ENCODE peak calls at places on chromosomes 1 and 21, in eight cellular contexts. One of them, this sample, is unnamed.

GRCh38 chr1:14366361-14367018 is 232.0 kb upstream of the KAZN start:
- DNase-seq in AG09309: no peak
- DNase-seq in right lobe of liver: no peak
- DNase-seq in uterus: no peak
- DNase-seq in GM23338: peak
- DNase-seq in fibroblast of the aortic adventitia: peak
- DNase-seq in GM12878: no peak
- DNase-seq in neural crest cell: peak
- DNase-seq in this sample: no peak

GRCh38 chr1:16430598-16430997 is 6.6 kb downstream of the SPATA21 start:
- DNase-seq in fibroblast of the aortic adventitia: no peak
- DNase-seq in right lobe of liver: no peak
- DNase-seq in GM23338: peak
- DNase-seq in uterus: no peak
- DNase-seq in neural crest cell: no peak
- DNase-seq in GM12878: no peak
- DNase-seq in AG09309: no peak
- DNase-seq in this sample: no peak

GRCh38 chr1:40421694-40422384 is 28.4 kb upstream of the ZFP69B start:
- DNase-seq in uterus: peak
- DNase-seq in AG09309: no peak
- DNase-seq in fibroblast of the aortic adventitia: peak
- DNase-seq in GM23338: no peak
- DNase-seq in right lobe of liver: peak
- DNase-seq in neural crest cell: no peak
- DNase-seq in GM12878: no peak
- DNase-seq in this sample: no peak

GRCh38 chr1:69492286-69492685 is 75.4 kb upstream of the LRRC7 start:
- DNase-seq in fibroblast of the aortic adventitia: no peak
- DNase-seq in GM12878: no peak
- DNase-seq in right lobe of liver: no peak
- DNase-seq in neural crest cell: no peak
- DNase-seq in uterus: no peak
- DNase-seq in AG09309: no peak
- DNase-seq in GM23338: no peak
- DNase-seq in this sample: no peak

GRCh38 chr21:42155045-42155855 is 63.7 kb upstream of the ABCG1 start:
- DNase-seq in uterus: no peak
- DNase-seq in GM23338: no peak
- DNase-seq in neural crest cell: no peak
- DNase-seq in fibroblast of the aortic adventitia: no peak
- DNase-seq in right lobe of liver: no peak
- DNase-seq in GM12878: no peak
- DNase-seq in AG09309: no peak
- DNase-seq in this sample: no peak

GRCh38 chr1:10966233-10966632 is 46.2 kb upstream of the TARDBP start:
- DNase-seq in fibroblast of the aortic adventitia: no peak
- DNase-seq in right lobe of liver: no peak
- DNase-seq in GM23338: no peak
- DNase-seq in uterus: no peak
- DNase-seq in AG09309: no peak
- DNase-seq in neural crest cell: no peak
- DNase-seq in GM12878: no peak
- DNase-seq in this sample: no peak

GRCh38 chr1:156938813-156939212 is 18.4 kb downstream of the LRRC71 start:
- DNase-seq in neural crest cell: no peak
- DNase-seq in AG09309: no peak
- DNase-seq in right lobe of liver: no peak
- DNase-seq in fibroblast of the aortic adventitia: no peak
- DNase-seq in GM12878: no peak
- DNase-seq in GM23338: no peak
- DNase-seq in uterus: no peak
- DNase-seq in this sample: no peak

GRCh38 chr1:55235722-55236121 is 20.6 kb upstream of the USP24 start:
- DNase-seq in fibroblast of the aortic adventitia: peak
- DNase-seq in GM23338: no peak
- DNase-seq in neural crest cell: no peak
- DNase-seq in uterus: no peak
- DNase-seq in GM12878: no peak
- DNase-seq in AG09309: peak
- DNase-seq in right lobe of liver: no peak
- DNase-seq in this sample: no peak

GRCh38 chr1:109314805-109315204 is 8.0 kb upstream of the MYBPHL start:
- DNase-seq in GM23338: no peak
- DNase-seq in AG09309: no peak
- DNase-seq in uterus: no peak
- DNase-seq in right lobe of liver: no peak
- DNase-seq in GM12878: no peak
- DNase-seq in neural crest cell: no peak
- DNase-seq in fibroblast of the aortic adventitia: peak
- DNase-seq in this sample: no peak

GRCh38 chr1:154182342-154183044 is 9.4 kb downstream of the TPM3 start:
- DNase-seq in GM23338: peak
- DNase-seq in fibroblast of the aortic adventitia: peak
- DNase-seq in right lobe of liver: peak
- DNase-seq in AG09309: no peak
- DNase-seq in neural crest cell: peak
- DNase-seq in uterus: peak
- DNase-seq in GM12878: peak
- DNase-seq in this sample: peak

GRCh38 chr21:27240901-27241300 is 274.0 kb upstream of the ADAMTS5 start:
- DNase-seq in AG09309: no peak
- DNase-seq in fibroblast of the aortic adventitia: peak
- DNase-seq in uterus: no peak
- DNase-seq in GM23338: no peak
- DNase-seq in right lobe of liver: no peak
- DNase-seq in GM12878: no peak
- DNase-seq in neural crest cell: no peak
- DNase-seq in this sample: no peak

GRCh38 chr1:107767156-107767582 is 197.8 kb downstream of the VAV3 start:
- DNase-seq in uterus: no peak
- DNase-seq in GM23338: no peak
- DNase-seq in right lobe of liver: no peak
- DNase-seq in neural crest cell: no peak
- DNase-seq in GM12878: no peak
- DNase-seq in AG09309: no peak
- DNase-seq in fibroblast of the aortic adventitia: no peak
- DNase-seq in this sample: no peak

GRCh38 chr21:46636550-46637289 is 1.2 kb downstream of the PRMT2 start:
- DNase-seq in GM12878: no peak
- DNase-seq in neural crest cell: no peak
- DNase-seq in AG09309: no peak
- DNase-seq in fibroblast of the aortic adventitia: no peak
- DNase-seq in GM23338: no peak
- DNase-seq in right lobe of liver: no peak
- DNase-seq in uterus: no peak
- DNase-seq in this sample: no peak

GRCh38 chr21:46634966-46635323 is 529 bp upstream of the PRMT2 start:
- DNase-seq in neural crest cell: no peak
- DNase-seq in GM12878: peak
- DNase-seq in right lobe of liver: peak
- DNase-seq in AG09309: peak
- DNase-seq in GM23338: peak
- DNase-seq in uterus: peak
- DNase-seq in fibroblast of the aortic adventitia: peak
- DNase-seq in this sample: no peak

GRCh38 chr21:46634427-46634826 is 1.0 kb upstream of the PRMT2 start:
- DNase-seq in GM12878: no peak
- DNase-seq in uterus: no peak
- DNase-seq in right lobe of liver: no peak
- DNase-seq in neural crest cell: no peak
- DNase-seq in GM23338: no peak
- DNase-seq in AG09309: no peak
- DNase-seq in fibroblast of the aortic adventitia: no peak
- DNase-seq in this sample: no peak

GRCh38 chr21:46636181-46636512 is 673 bp downstream of the PRMT2 start:
- DNase-seq in neural crest cell: no peak
- DNase-seq in GM12878: no peak
- DNase-seq in fibroblast of the aortic adventitia: no peak
- DNase-seq in uterus: no peak
- DNase-seq in AG09309: no peak
- DNase-seq in right lobe of liver: no peak
- DNase-seq in GM23338: no peak
- DNase-seq in this sample: no peak

DNA sequence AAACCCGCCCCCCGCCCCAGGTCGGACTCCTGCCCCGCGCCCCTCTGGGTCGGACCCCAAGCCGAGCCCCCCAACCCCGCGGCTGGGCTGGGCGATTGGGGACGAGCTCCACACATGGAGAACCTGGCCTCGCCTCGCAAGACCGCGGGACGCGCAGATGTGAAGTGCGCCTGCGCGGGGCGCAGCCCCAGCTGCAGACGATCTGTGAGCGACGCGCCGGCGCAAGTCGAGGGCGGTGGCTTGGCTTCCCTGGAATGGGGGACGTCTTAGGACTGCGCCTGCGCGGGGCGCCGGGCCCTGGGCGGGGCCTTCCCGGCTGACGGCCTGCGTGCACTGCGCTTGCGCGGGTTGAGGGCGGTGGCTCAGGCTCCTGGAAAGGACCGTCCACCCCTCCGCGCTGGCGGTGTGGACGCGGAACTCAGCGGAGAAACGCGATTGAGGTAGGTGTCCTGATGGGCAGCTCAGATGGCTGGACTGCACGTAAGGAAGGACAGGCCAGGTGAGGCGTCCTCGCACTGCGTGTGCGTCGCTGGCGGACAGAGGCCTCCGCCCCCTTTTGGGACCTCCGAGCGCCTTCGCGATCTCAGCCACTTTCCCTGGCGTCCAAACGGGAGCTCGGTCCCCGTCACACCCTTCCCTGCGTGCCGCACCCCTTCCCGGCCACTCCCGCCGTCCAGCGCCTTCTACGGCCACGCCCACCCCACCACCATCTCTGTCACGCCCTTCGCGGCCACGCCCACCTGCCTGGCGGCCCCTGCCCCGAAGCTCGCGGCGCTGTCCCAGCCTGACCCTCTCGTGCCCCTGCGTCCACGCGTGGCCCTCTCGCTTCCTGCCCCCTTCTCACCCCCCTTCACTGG is at the start of gene PRMT2:
- DNase-seq in AG09309: peak
- DNase-seq in fibroblast of the aortic adventitia: peak
- DNase-seq in GM23338: peak
- DNase-seq in GM12878: peak
- DNase-seq in uterus: peak
- DNase-seq in right lobe of liver: peak
- DNase-seq in neural crest cell: peak
- DNase-seq in this sample: peak
- TF ChIP-seq CTCF in AG09309: no peak
- TF ChIP-seq CTCF in fibroblast of the aortic adventitia: no peak
- TF ChIP-seq CTCF in GM23338: no peak
- TF ChIP-seq CTCF in GM12878: no peak
- TF ChIP-seq CTCF in uterus: no peak
- TF ChIP-seq CTCF in right lobe of liver: no peak
- TF ChIP-seq CTCF in neural crest cell: no peak
- TF ChIP-seq CTCF in this sample: no peak

GRCh38 chr21:43854773-43855633 is 10.0 kb upstream of the AGPAT3 start:
- DNase-seq in fibroblast of the aortic adventitia: no peak
- DNase-seq in uterus: no peak
- DNase-seq in right lobe of liver: peak
- DNase-seq in GM12878: peak
- DNase-seq in AG09309: no peak
- DNase-seq in GM23338: no peak
- DNase-seq in neural crest cell: no peak
- DNase-seq in this sample: no peak
- TF ChIP-seq CTCF in fibroblast of the aortic adventitia: no peak
- TF ChIP-seq CTCF in uterus: no peak
- TF ChIP-seq CTCF in right lobe of liver: no peak
- TF ChIP-seq CTCF in GM12878: no peak
- TF ChIP-seq CTCF in AG09309: no peak
- TF ChIP-seq CTCF in GM23338: no peak
- TF ChIP-seq CTCF in neural crest cell: no peak
- TF ChIP-seq CTCF in this sample: no peak

GRCh38 chr1:81113688-81114087 is 687.0 kb upstream of the ADGRL2 start:
- DNase-seq in GM12878: no peak
- DNase-seq in uterus: no peak
- DNase-seq in GM23338: no peak
- DNase-seq in right lobe of liver: no peak
- DNase-seq in AG09309: peak
- DNase-seq in neural crest cell: no peak
- DNase-seq in fibroblast of the aortic adventitia: peak
- DNase-seq in this sample: no peak

GRCh38 chr1:81118550-81118949 is 682.2 kb upstream of the ADGRL2 start:
- DNase-seq in GM12878: no peak
- DNase-seq in fibroblast of the aortic adventitia: peak
- DNase-seq in uterus: no peak
- DNase-seq in right lobe of liver: no peak
- DNase-seq in GM23338: no peak
- DNase-seq in AG09309: no peak
- DNase-seq in neural crest cell: no peak
- DNase-seq in this sample: no peak

GRCh38 chr1:81115422-81115821 is 685.3 kb upstream of the ADGRL2 start:
- DNase-seq in GM12878: no peak
- DNase-seq in GM23338: peak
- DNase-seq in neural crest cell: no peak
- DNase-seq in AG09309: no peak
- DNase-seq in fibroblast of the aortic adventitia: no peak
- DNase-seq in right lobe of liver: no peak
- DNase-seq in uterus: no peak
- DNase-seq in this sample: no peak

GRCh38 chr1:81111818-81112217 is 688.9 kb upstream of the ADGRL2 start:
- DNase-seq in fibroblast of the aortic adventitia: peak
- DNase-seq in uterus: no peak
- DNase-seq in GM23338: no peak
- DNase-seq in GM12878: no peak
- DNase-seq in right lobe of liver: no peak
- DNase-seq in neural crest cell: no peak
- DNase-seq in AG09309: no peak
- DNase-seq in this sample: no peak

GRCh38 chr1:81114191-81114590 is 686.5 kb upstream of the ADGRL2 start:
- DNase-seq in GM23338: peak
- DNase-seq in GM12878: no peak
- DNase-seq in uterus: no peak
- DNase-seq in AG09309: no peak
- DNase-seq in right lobe of liver: no peak
- DNase-seq in fibroblast of the aortic adventitia: peak
- DNase-seq in neural crest cell: no peak
- DNase-seq in this sample: no peak
- TF ChIP-seq CTCF in GM23338: peak
- TF ChIP-seq CTCF in GM12878: peak
- TF ChIP-seq CTCF in uterus: no peak
- TF ChIP-seq CTCF in AG09309: no peak
- TF ChIP-seq CTCF in right lobe of liver: no peak
- TF ChIP-seq CTCF in fibroblast of the aortic adventitia: no peak
- TF ChIP-seq CTCF in neural crest cell: no peak
- TF ChIP-seq CTCF in this sample: no peak

DNA sequence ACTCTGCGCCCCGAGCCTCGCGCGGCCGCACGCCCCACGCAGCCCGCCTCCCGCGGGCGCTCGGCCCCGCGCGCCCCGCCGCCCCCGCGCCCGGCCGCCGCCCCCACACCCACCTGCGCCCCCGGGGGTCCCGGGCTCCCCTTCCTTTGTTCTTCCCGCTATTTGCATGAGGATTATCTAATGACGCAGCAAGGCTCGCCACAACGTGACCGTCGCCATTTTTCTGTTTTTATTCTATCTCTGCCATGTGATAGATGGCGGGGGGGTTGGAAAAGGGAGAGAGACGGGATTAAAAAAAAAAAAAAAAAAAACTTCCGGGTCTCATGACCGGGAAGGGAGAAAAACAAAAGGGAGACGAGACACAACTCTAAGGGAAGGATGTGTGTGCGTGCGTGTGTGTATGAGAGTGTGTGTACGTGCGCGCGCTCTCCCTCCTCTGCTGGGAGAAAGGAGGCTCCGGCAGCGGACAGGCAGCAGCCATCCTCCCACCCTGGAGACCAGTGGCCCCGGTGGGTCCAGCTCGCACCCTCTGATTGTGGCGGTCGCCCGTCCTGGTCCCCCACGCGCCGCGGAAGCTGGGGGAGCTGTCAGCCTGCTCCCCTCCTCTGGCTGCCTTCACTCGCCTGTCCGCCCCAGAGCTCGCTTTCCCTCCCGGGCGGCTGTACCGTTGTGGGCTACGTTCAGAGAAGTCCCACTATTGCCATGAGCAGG is 80.4 kb upstream of the AK4 start:
- DNase-seq in GM23338: peak
- DNase-seq in right lobe of liver: peak
- DNase-seq in AG09309: peak
- DNase-seq in neural crest cell: peak
- DNase-seq in fibroblast of the aortic adventitia: peak
- DNase-seq in uterus: peak
- DNase-seq in GM12878: no peak
- DNase-seq in this sample: peak
- TF ChIP-seq CTCF in GM23338: no peak
- TF ChIP-seq CTCF in right lobe of liver: no peak
- TF ChIP-seq CTCF in AG09309: no peak
- TF ChIP-seq CTCF in neural crest cell: no peak
- TF ChIP-seq CTCF in fibroblast of the aortic adventitia: no peak
- TF ChIP-seq CTCF in uterus: no peak
- TF ChIP-seq CTCF in GM12878: no peak
- TF ChIP-seq CTCF in this sample: no peak

This sample was measured in activated B cell treated with CpG ODN at 0.5 μM for 24 hours.